ENCODE peak calls at places on chromosomes 5 and 9, in four cellular contexts. One of them, this sample, is unnamed.

GRCh38 chr5:11239261-11239660 is 478.2 kb upstream of the DAP start:
- DNase-seq in hepatocyte: no peak
- DNase-seq in nephron progenitor cell: no peak
- DNase-seq in OCI-LY7: no peak
- DNase-seq in this sample: no peak

GRCh38 chr5:35430381-35431162 is 187.1 kb upstream of the SPEF2 start:
- DNase-seq in hepatocyte: peak; percentile 44
- DNase-seq in nephron progenitor cell: no peak
- DNase-seq in OCI-LY7: no peak
- DNase-seq in this sample: no peak

GRCh38 chr9:85431396-85432102 is 310.2 kb downstream of the AGTPBP1 start:
- DNase-seq in hepatocyte: peak; percentile 30
- DNase-seq in nephron progenitor cell: no peak
- DNase-seq in OCI-LY7: no peak
- DNase-seq in this sample: no peak

GRCh38 chr9:130713286-130713975 is 19.9 kb downstream of the EXOSC2 start:
- DNase-seq in hepatocyte: peak; percentile 34
- DNase-seq in nephron progenitor cell: no peak
- DNase-seq in OCI-LY7: peak; percentile 18
- DNase-seq in this sample: no peak

GRCh38 chr9:95580812-95581761 is 64.3 kb upstream of the PTCH1 start:
- DNase-seq in hepatocyte: peak; percentile 69
- DNase-seq in nephron progenitor cell: no peak
- DNase-seq in OCI-LY7: no peak
- DNase-seq in this sample: no peak

GRCh38 chr5:138610468-138611294 is 35.5 kb upstream of the HSPA9 start:
- DNase-seq in hepatocyte: peak; percentile 31
- DNase-seq in nephron progenitor cell: peak; percentile 41
- DNase-seq in OCI-LY7: no peak
- DNase-seq in this sample: no peak

GRCh38 chr5:124996023-124996763 is 249.8 kb upstream of the ZNF608 start:
- DNase-seq in hepatocyte: no peak
- DNase-seq in nephron progenitor cell: no peak
- DNase-seq in OCI-LY7: no peak
- DNase-seq in this sample: no peak

GRCh38 chr9:8365029-8365428 is 565.5 kb upstream of the DMAC1 start:
- DNase-seq in hepatocyte: peak; percentile 47
- DNase-seq in nephron progenitor cell: no peak
- DNase-seq in OCI-LY7: no peak
- DNase-seq in this sample: no peak

GRCh38 chr9:130298663-130299279 is 33.2 kb downstream of the HMCN2 start:
- DNase-seq in hepatocyte: peak; percentile 57
- DNase-seq in nephron progenitor cell: peak; percentile 75
- DNase-seq in OCI-LY7: peak; percentile 6
- DNase-seq in this sample: no peak

GRCh38 chr9:18014556-18014955 is 435.7 kb downstream of the SH3GL2 start:
- DNase-seq in hepatocyte: peak; percentile 19
- DNase-seq in nephron progenitor cell: no peak
- DNase-seq in OCI-LY7: no peak
- DNase-seq in this sample: no peak

GRCh38 chr5:37703841-37704241 is 136.0 kb downstream of the GDNF start:
- DNase-seq in hepatocyte: no peak
- DNase-seq in nephron progenitor cell: no peak
- DNase-seq in OCI-LY7: no peak
- DNase-seq in this sample: no peak

GRCh38 chr5:72460413-72460812 is 46.8 kb downstream of the ZNF366 start:
- DNase-seq in hepatocyte: no peak
- DNase-seq in nephron progenitor cell: no peak
- DNase-seq in OCI-LY7: no peak
- DNase-seq in this sample: no peak

GRCh38 chr9:72718503-72718902 is 197.1 kb downstream of the TMC1 start:
- DNase-seq in hepatocyte: no peak
- DNase-seq in nephron progenitor cell: no peak
- DNase-seq in OCI-LY7: no peak
- DNase-seq in this sample: no peak

GRCh38 chr5:31383734-31384133 is 148.2 kb downstream of the DROSHA start:
- DNase-seq in hepatocyte: no peak
- DNase-seq in nephron progenitor cell: no peak
- DNase-seq in OCI-LY7: no peak
- DNase-seq in this sample: no peak

GRCh38 chr9:92163276-92163675 is 48.1 kb upstream of the SPTLC1 start:
- DNase-seq in hepatocyte: no peak
- DNase-seq in nephron progenitor cell: no peak
- DNase-seq in OCI-LY7: no peak
- DNase-seq in this sample: no peak

GRCh38 chr5:144315026-144315425 is 144.4 kb downstream of the KCTD16 start:
- DNase-seq in hepatocyte: no peak
- DNase-seq in nephron progenitor cell: no peak
- DNase-seq in OCI-LY7: no peak
- DNase-seq in this sample: no peak

GRCh38 chr9:2559212-2560152 is 62.1 kb upstream of the VLDLR start:
- DNase-seq in hepatocyte: peak; percentile 78
- DNase-seq in nephron progenitor cell: no peak
- DNase-seq in OCI-LY7: no peak
- DNase-seq in this sample: peak; percentile 88

GRCh38 chr5:147751-148150 is 43.5 kb upstream of the LRRC14B start:
- DNase-seq in hepatocyte: no peak
- DNase-seq in nephron progenitor cell: no peak
- DNase-seq in OCI-LY7: peak; percentile 5
- DNase-seq in this sample: no peak

GRCh38 chr9:5112109-5112592 is 73.3 kb downstream of the INSL6 start:
- DNase-seq in hepatocyte: no peak
- DNase-seq in nephron progenitor cell: no peak
- DNase-seq in OCI-LY7: no peak
- DNase-seq in this sample: no peak

GRCh38 chr5:57779383-57780223 is 297.0 kb upstream of the ACTBL2 start:
- DNase-seq in hepatocyte: peak; percentile 73
- DNase-seq in nephron progenitor cell: peak; percentile 47
- DNase-seq in OCI-LY7: peak; percentile 34
- DNase-seq in this sample: peak; percentile 61

GRCh38 chr5:67133217-67133616 is 63.4 kb downstream of the CD180 start:
- DNase-seq in hepatocyte: no peak
- DNase-seq in nephron progenitor cell: no peak
- DNase-seq in OCI-LY7: no peak
- DNase-seq in this sample: no peak

GRCh38 chr5:157478726-157479125 is 18.7 kb downstream of the NIPAL4 start:
- DNase-seq in hepatocyte: no peak
- DNase-seq in nephron progenitor cell: no peak
- DNase-seq in OCI-LY7: no peak
- DNase-seq in this sample: no peak

GRCh38 chr5:167949435-167949834 is 342.0 kb upstream of the WWC1 start:
- DNase-seq in hepatocyte: no peak
- DNase-seq in nephron progenitor cell: no peak
- DNase-seq in OCI-LY7: no peak
- DNase-seq in this sample: no peak

GRCh38 chr9:33024126-33024965 is 727 bp upstream of the DNAJA1 start:
- DNase-seq in hepatocyte: peak; percentile 21
- DNase-seq in nephron progenitor cell: peak; percentile 8
- DNase-seq in OCI-LY7: peak; percentile 33
- DNase-seq in this sample: no peak

GRCh38 chr5:106121972-106122605 is 1548.6 kb downstream of the EFNA5 start:
- DNase-seq in hepatocyte: peak; percentile 9
- DNase-seq in nephron progenitor cell: peak; percentile 54
- DNase-seq in OCI-LY7: peak; percentile 20
- DNase-seq in this sample: peak; percentile 4

GRCh38 chr5:164202338-164202737 is 696.9 kb downstream of the MAT2B start:
- DNase-seq in hepatocyte: no peak
- DNase-seq in nephron progenitor cell: no peak
- DNase-seq in OCI-LY7: no peak
- DNase-seq in this sample: no peak

GRCh38 chr5:87268970-87269377 is 1.3 kb downstream of the RASA1 start:
- DNase-seq in hepatocyte: no peak
- DNase-seq in nephron progenitor cell: no peak
- DNase-seq in OCI-LY7: no peak
- DNase-seq in this sample: no peak

GRCh38 chr5:89265511-89266169 is 382.7 kb upstream of the MEF2C start:
- DNase-seq in hepatocyte: no peak
- DNase-seq in nephron progenitor cell: no peak
- DNase-seq in OCI-LY7: no peak
- DNase-seq in this sample: no peak

GRCh38 chr9:112774006-112774996 is 23.7 kb downstream of the SNX30 start:
- DNase-seq in hepatocyte: no peak
- DNase-seq in nephron progenitor cell: no peak
- DNase-seq in OCI-LY7: peak; percentile 14
- DNase-seq in this sample: no peak

GRCh38 chr9:10512144-10512543 is 100.7 kb downstream of the PTPRD start:
- DNase-seq in hepatocyte: no peak
- DNase-seq in nephron progenitor cell: no peak
- DNase-seq in OCI-LY7: no peak
- DNase-seq in this sample: no peak

GRCh38 chr5:142425286-142426065 is 100.7 kb upstream of the SPRY4 start:
- DNase-seq in hepatocyte: no peak
- DNase-seq in nephron progenitor cell: no peak
- DNase-seq in OCI-LY7: no peak
- DNase-seq in this sample: no peak

GRCh38 chr5:148147415-148147814 is 20.9 kb upstream of the SPINK14 start:
- DNase-seq in hepatocyte: peak; percentile 46
- DNase-seq in nephron progenitor cell: no peak
- DNase-seq in OCI-LY7: no peak
- DNase-seq in this sample: no peak

GRCh38 chr5:148151872-148152271 is 16.5 kb upstream of the SPINK14 start:
- DNase-seq in hepatocyte: no peak
- DNase-seq in nephron progenitor cell: no peak
- DNase-seq in OCI-LY7: no peak
- DNase-seq in this sample: no peak

GRCh38 chr5:148141645-148142044 is 26.7 kb upstream of the SPINK14 start:
- DNase-seq in hepatocyte: no peak
- DNase-seq in nephron progenitor cell: no peak
- DNase-seq in OCI-LY7: no peak
- DNase-seq in this sample: no peak

GRCh38 chr5:148145916-148146315 is 22.4 kb upstream of the SPINK14 start:
- DNase-seq in hepatocyte: peak; percentile 79
- DNase-seq in nephron progenitor cell: no peak
- DNase-seq in OCI-LY7: no peak
- DNase-seq in this sample: no peak

DNA sequence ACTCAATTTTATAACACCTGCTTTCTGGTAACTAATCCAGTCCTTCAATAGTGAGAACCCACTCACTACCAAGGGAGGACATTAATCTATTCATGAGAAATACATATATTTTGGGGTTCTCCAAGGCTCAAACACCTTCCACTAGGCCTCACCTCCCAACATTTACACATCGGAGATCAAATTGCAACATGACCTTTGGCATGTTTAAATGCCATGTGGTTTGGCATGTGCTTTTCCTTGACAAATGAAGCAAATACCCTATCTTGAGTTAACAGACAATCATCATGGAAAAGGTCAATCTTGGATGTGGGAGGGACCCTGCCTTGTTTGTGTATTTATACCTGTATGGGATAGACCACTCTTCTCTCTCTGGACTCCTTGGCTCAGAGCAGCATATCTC is 21.9 kb upstream of the SPINK14 start:
- DNase-seq in hepatocyte: no peak
- DNase-seq in nephron progenitor cell: no peak
- DNase-seq in OCI-LY7: no peak
- DNase-seq in this sample: no peak
- TF ChIP-seq CTCF in hepatocyte: no peak
- TF ChIP-seq CTCF in nephron progenitor cell: no peak
- TF ChIP-seq CTCF in OCI-LY7: no peak
- TF ChIP-seq CTCF in this sample: no peak

DNA sequence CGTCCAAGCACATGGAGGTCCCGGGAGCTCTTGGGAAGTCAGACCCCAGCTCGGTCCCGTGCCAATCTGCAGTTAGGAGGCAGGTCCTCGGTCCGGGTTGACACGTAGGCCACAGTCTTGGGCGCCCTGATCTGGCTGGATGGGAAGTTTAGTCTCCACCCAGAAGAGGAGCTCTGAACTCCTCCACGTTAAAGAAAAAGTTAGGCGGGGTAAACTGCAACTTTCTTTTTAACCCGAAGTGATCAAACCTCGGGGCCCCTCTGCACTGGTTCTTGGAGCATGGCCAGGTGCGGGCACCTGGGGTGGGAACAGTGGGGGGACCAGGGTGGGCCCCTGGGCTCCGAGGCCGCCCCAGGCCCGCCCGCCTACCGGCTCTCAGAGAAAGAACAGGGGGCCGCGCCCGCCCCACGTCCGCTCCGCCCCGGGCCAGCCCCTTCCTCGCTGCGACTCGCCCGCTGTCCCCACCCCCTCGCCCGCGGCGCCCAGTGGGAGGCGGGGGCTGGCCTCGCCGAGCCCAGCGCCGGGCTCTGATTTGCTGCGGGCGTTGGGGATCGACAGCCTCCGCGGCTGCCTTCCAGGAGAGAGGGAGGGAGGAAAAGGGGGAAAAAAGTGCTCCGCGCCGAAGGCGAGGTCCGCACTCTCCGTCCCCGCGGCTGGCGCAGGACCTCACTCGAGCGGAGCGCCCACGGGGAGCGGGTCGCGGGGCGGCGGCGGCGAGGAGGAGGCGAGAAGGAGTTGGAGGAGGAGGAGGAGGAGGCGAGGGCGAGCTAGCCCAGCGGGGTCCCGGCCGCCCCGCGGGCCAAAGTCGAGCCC is at the start of gene COL5A1:
- DNase-seq in hepatocyte: peak; percentile 95
- DNase-seq in nephron progenitor cell: peak; percentile 94
- DNase-seq in OCI-LY7: no peak
- DNase-seq in this sample: no peak
- TF ChIP-seq CTCF in hepatocyte: peak; percentile 18
- TF ChIP-seq CTCF in nephron progenitor cell: no peak
- TF ChIP-seq CTCF in OCI-LY7: no peak
- TF ChIP-seq CTCF in this sample: no peak

GRCh38 chr9:22211588-22212360 is 202.7 kb upstream of the CDKN2B start:
- DNase-seq in hepatocyte: peak; percentile 46
- DNase-seq in nephron progenitor cell: no peak
- DNase-seq in OCI-LY7: no peak
- DNase-seq in this sample: peak; percentile 96

GRCh38 chr9:22215492-22215891 is 206.4 kb upstream of the CDKN2B start:
- DNase-seq in hepatocyte: no peak
- DNase-seq in nephron progenitor cell: no peak
- DNase-seq in OCI-LY7: no peak
- DNase-seq in this sample: no peak

GRCh38 chr9:22216730-22217160 is 207.6 kb upstream of the CDKN2B start:
- DNase-seq in hepatocyte: no peak
- DNase-seq in nephron progenitor cell: no peak
- DNase-seq in OCI-LY7: no peak
- DNase-seq in this sample: no peak

GRCh38 chr9:22214497-22215031 is 205.5 kb upstream of the CDKN2B start:
- DNase-seq in hepatocyte: no peak
- DNase-seq in nephron progenitor cell: no peak
- DNase-seq in OCI-LY7: no peak
- DNase-seq in this sample: no peak

GRCh38 chr9:22214021-22214420 is 204.9 kb upstream of the CDKN2B start:
- DNase-seq in hepatocyte: no peak
- DNase-seq in nephron progenitor cell: no peak
- DNase-seq in OCI-LY7: no peak
- DNase-seq in this sample: no peak
- TF ChIP-seq CTCF in hepatocyte: no peak
- TF ChIP-seq CTCF in nephron progenitor cell: no peak
- TF ChIP-seq CTCF in OCI-LY7: no peak
- TF ChIP-seq CTCF in this sample: no peak

DNA sequence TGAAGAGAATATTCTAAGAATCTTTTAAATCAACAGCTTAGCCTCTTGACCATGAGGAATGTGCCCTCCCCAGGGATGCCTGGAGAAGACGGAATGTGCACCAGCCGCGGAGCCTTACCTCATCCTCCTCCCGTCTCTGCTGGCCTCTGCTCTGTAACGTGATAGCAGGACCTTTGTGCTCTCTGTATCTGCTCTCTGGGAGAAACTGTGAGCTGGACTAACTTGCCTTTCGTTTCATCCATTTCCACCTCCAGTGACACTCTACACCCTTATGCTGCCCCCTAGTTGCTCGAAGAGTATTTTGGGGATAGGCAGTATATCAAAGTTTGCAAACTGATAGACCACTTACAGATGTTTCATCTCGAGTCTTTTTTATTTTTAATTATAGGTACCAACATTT is 141.4 kb downstream of the NPR3 start:
- DNase-seq in hepatocyte: peak; percentile 59
- DNase-seq in nephron progenitor cell: peak; percentile 70
- DNase-seq in OCI-LY7: no peak
- DNase-seq in this sample: no peak
- TF ChIP-seq CTCF in hepatocyte: peak; percentile 44
- TF ChIP-seq CTCF in nephron progenitor cell: peak; percentile 24
- TF ChIP-seq CTCF in OCI-LY7: peak; percentile 45
- TF ChIP-seq CTCF in this sample: peak; percentile 34

This sample was measured in HFF-Myc.